ENCODE peak calls at places on chromosomes 11 and 22, in ten cellular contexts. J, G, A, F, K, M, C, O, E and U are unnamed samples.

GRCh38 chr22:20093437-20093836 is 13.4 kb downstream of the DGCR8 start:
- DNase-seq in M (no peak), J (no peak), A (peak; percentile 89), F (no peak), G (no peak), C (no peak), K (no peak), E (no peak), O (no peak), U (no peak)

GRCh38 chr11:57798905-57799559 is 37.4 kb downstream of the CTNND1 start:
- DNase-seq in G (peak; percentile 69), M (no peak), A (peak; percentile 86), J (peak; percentile 85), C (peak; percentile 66), E (peak; percentile 73), F (no peak), K (peak; percentile 84), O (no peak), U (no peak)

GRCh38 chr11:1468473-1469066 is 18.0 kb downstream of the MOB2 start:
- DNase-seq in J (no peak), E (no peak), K (no peak), M (no peak), O (no peak), A (no peak), C (no peak), G (no peak), F (no peak), U (no peak)

GRCh38 chr22:26656896-26657851 is at the start of gene MIAT:
- DNase-seq in M (peak; percentile 60), A (peak; percentile 40), C (peak; percentile 10), K (peak; percentile 64), F (peak; percentile 53), O (peak; percentile 85), G (no peak), J (peak; percentile 64), E (peak; percentile 48), U (peak; percentile 85)

GRCh38 chr22:48647606-48648515 is 1179.8 kb downstream of the BRD1 start:
- DNase-seq in M (no peak), J (no peak), G (no peak), F (no peak), E (no peak), C (no peak), O (no peak), K (no peak), A (no peak), U (no peak)

GRCh38 chr11:46889689-46890475 is 28.5 kb downstream of the LRP4 start:
- DNase-seq in C (peak; percentile 82), F (peak; percentile 38), J (peak; percentile 78), E (peak; percentile 47), G (peak; percentile 65), O (peak; percentile 82), K (peak; percentile 80), M (peak; percentile 66), A (peak; percentile 81), U (peak; percentile 92)

GRCh38 chr11:94768602-94769511 is 701 bp downstream of the AMOTL1 start:
- DNase-seq in C (peak; percentile 54), F (no peak), K (peak; percentile 63), M (no peak), G (no peak), J (peak; percentile 15), A (peak; percentile 37), E (peak; percentile 59), O (no peak), U (peak; percentile 71)

GRCh38 chr11:62124186-62125113 is 639 bp downstream of the INCENP start:
- DNase-seq in M (no peak), G (peak; percentile 37), E (peak; percentile 56), F (no peak), A (no peak), O (no peak), J (peak; percentile 41), K (peak; percentile 77), C (peak; percentile 36), U (peak; percentile 63)

GRCh38 chr22:41009222-41009948 is 58.2 kb downstream of the RBX1 start:
- DNase-seq in G (no peak), J (no peak), M (no peak), C (peak; percentile 27), O (no peak), K (peak; percentile 89), E (peak; percentile 64), A (no peak), F (no peak), U (no peak)

GRCh38 chr11:92296138-92296515 is 71.5 kb downstream of the FAT3 start:
- DNase-seq in A (no peak), K (peak; percentile 45), J (no peak), M (no peak), O (no peak), G (no peak), F (no peak), E (peak; percentile 91), C (peak; percentile 57), U (no peak)

GRCh38 chr11:6251120-6251733 is 8.4 kb upstream of the CCKBR start:
- DNase-seq in F (no peak), G (peak; percentile 59), O (peak; percentile 58), C (peak; percentile 76), A (peak; percentile 90), K (peak; percentile 80), E (peak; percentile 51), J (peak; percentile 82), M (peak; percentile 33), U (peak; percentile 97)

GRCh38 chr11:28877366-28877765 is 769.2 kb downstream of the METTL15 start:
- DNase-seq in C (no peak), M (no peak), O (no peak), K (no peak), A (no peak), J (no peak), E (no peak), G (no peak), F (no peak), U (no peak)

GRCh38 chr11:131389582-131389981 is 19.2 kb downstream of the NTM start:
- DNase-seq in G (no peak), A (no peak), K (no peak), M (no peak), J (no peak), C (no peak), O (no peak), E (no peak), F (no peak), U (no peak)

GRCh38 chr22:24994070-24994763 is 41.7 kb downstream of the KIAA1671 start:
- DNase-seq in F (no peak), K (peak; percentile 88), M (no peak), J (peak; percentile 87), G (no peak), A (peak; percentile 58), O (no peak), C (no peak), E (peak; percentile 68), U (peak; percentile 88)

GRCh38 chr11:9073826-9074225 is 17.6 kb downstream of the SCUBE2 start:
- DNase-seq in F (no peak), C (peak; percentile 6), G (no peak), A (no peak), K (no peak), M (no peak), E (no peak), O (no peak), J (no peak), U (no peak)

GRCh38 chr11:12691473-12691872 is 17.3 kb downstream of the TEAD1 start:
- DNase-seq in E (peak; percentile 73), K (no peak), O (no peak), F (no peak), M (no peak), J (no peak), A (no peak), G (peak; percentile 56), C (no peak), U (no peak)
- H3K4me3 ChIP-seq in E (no peak overlapping the region), K (no peak overlapping the region), O (no peak overlapping the region), F (no peak overlapping the region), M (no peak overlapping the region), J (no peak overlapping the region), A (no peak overlapping the region), G (no peak overlapping the region), C (no peak overlapping the region), U (no peak overlapping the region)

GRCh38 chr11:18615628-18616392 is 16.2 kb downstream of the MISFA start:
- DNase-seq in M (no peak), F (no peak), A (no peak), C (no peak), K (peak; percentile 22), J (no peak), O (no peak), G (no peak), E (peak; percentile 19), U (no peak)
- H3K36me3 ChIP-seq in M (peaks cover 32% of the 10 kb centered on the region), F (peaks cover 30% of the 10 kb centered on the region), A (peaks cover 52% of the 10 kb centered on the region), C (peaks cover 36% of the 10 kb centered on the region), K (peaks cover 13% of the 10 kb centered on the region), J (peaks cover 27% of the 10 kb centered on the region), O (peaks cover 16% of the 10 kb centered on the region), G (peaks cover 44% of the 10 kb centered on the region), E (peaks cover 8% of the 10 kb centered on the region), U (peaks cover 59% of the 10 kb centered on the region)

GRCh38 chr11:73333173-73333572 is 25.1 kb downstream of the ARHGEF17 start:
- DNase-seq in K (no peak), J (no peak), C (no peak), A (no peak), O (no peak), F (no peak), M (no peak), E (no peak), G (no peak), U (no peak)

GRCh38 chr11:73327812-73328364 is 19.8 kb downstream of the ARHGEF17 start:
- DNase-seq in F (no peak), M (no peak), K (no peak), A (no peak), C (no peak), G (no peak), J (no peak), E (no peak), O (no peak), U (no peak)

GRCh38 chr11:73333626-73334199 is 25.6 kb downstream of the ARHGEF17 start:
- DNase-seq in M (no peak), J (no peak), G (no peak), F (no peak), E (no peak), K (no peak), C (no peak), A (no peak), O (no peak), U (no peak)

GRCh38 chr11:73331138-73331916 is 23.3 kb downstream of the ARHGEF17 start:
- DNase-seq in G (peak; percentile 92), O (no peak), M (no peak), E (peak; percentile 45), J (no peak), C (peak; percentile 82), K (no peak), F (no peak), A (no peak), U (peak; percentile 92)

DNA sequence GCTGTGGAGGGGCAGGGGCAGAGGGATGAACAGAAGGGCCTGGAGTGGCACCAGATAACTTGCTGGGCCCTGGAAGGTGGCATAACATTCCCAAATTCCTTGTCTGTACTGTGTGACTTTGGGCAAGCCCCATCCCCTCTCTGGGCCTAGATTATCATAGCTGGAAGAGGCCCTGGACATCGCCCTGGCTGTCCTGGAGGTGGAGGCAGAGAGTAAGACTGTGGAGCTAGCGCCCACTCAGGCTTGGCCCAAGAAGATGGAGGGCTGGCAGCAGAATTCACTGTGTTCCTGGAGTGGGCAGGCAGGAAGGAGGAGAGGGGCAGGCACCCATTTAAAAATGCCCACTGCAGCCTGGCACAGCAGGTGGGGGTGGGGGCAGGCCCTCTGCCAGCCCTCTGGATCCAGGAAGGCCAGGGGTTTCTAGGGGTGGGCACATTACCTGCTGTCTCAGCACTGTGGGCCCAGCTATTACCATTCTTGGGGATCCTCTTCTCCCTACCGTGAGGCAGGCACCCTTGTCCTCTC is 22.6 kb downstream of the ARHGEF17 start:
- DNase-seq in K (peak; percentile 69), M (no peak), J (no peak), E (peak; percentile 48), F (no peak), O (no peak), C (peak; percentile 65), A (no peak), G (peak; percentile 48), U (peak; percentile 77)
- H3K4me1 ChIP-seq in K (peaks cover 66% of the 10 kb centered on the region), M (no peaks in the 10 kb centered on the region), J (peaks cover 54% of the 10 kb centered on the region), E (peaks cover 82% of the 10 kb centered on the region), F (no peaks in the 10 kb centered on the region), O (no peaks in the 10 kb centered on the region), C (peaks cover 68% of the 10 kb centered on the region), A (peaks cover 97% of the 10 kb centered on the region), G (peaks cover 96% of the 10 kb centered on the region), U (peaks cover 11% of the 10 kb centered on the region)

GRCh38 chr11:61041755-61042518 is 60.4 kb upstream of the CD5 start:
- DNase-seq in G (no peak), M (peak; percentile 89), A (peak; percentile 72), O (peak; percentile 91), F (peak; percentile 62), K (no peak), E (peak; percentile 17), J (peak; percentile 62), C (peak; percentile 32), U (peak; percentile 74)
- H3K4me3 ChIP-seq in G (no peak overlapping the region), M (peak overlapping the region; percentile 54), A (no peak overlapping the region), O (peak overlapping the region; percentile 17), F (peak overlapping the region; percentile 13), K (no peak overlapping the region), E (no peak overlapping the region), J (no peak overlapping the region), C (no peak overlapping the region), U (no peak overlapping the region)